ENCODE peak calls at places on chromosomes 16 and 17, in eight cellular contexts. E is stimulated activated CD4-positive, alpha-beta T cell treated with anti-CD3 and anti-CD28 coated beads, Interleukin-2, amount 100 ng/mL, for 24 hours; V is progenitor cell of endocrine pancreas; H is neural crest cell; B is ACHN; X is GF-D8; P is adrenal gland; M is head of caudate nucleus. L is an unnamed sample.

GRCh38 chr17:77817953-77818352 is 140.6 kb upstream of the TNRC6C start:
- DNase-seq in E (no peak), V (no peak), H (no peak), B (no peak), X (no peak), P (no peak), M (no peak), L (no peak)

GRCh38 chr16:77603656-77604055 is 118.7 kb upstream of the NUDT7 start:
- DNase-seq in E (no peak), V (no peak), H (no peak), B (no peak), X (no peak), P (no peak), M (no peak), L (no peak)

GRCh38 chr16:84144301-84144858 is 597 bp downstream of the HSDL1 start:
- DNase-seq in E (peak; percentile 55), V (peak; percentile 19), H (peak; percentile 23), B (peak; percentile 38), X (no peak), P (peak; percentile 25), M (peak; percentile 65), L (peak; percentile 38)

GRCh38 chr17:51000835-51001638 is 119.6 kb downstream of the SPAG9 start:
- DNase-seq in E (no peak), V (no peak), H (no peak), B (peak; percentile 78), X (peak; percentile 49), P (no peak), M (no peak), L (peak; percentile 31)

GRCh38 chr17:12537436-12537835 is 128.3 kb upstream of the MYOCD start:
- DNase-seq in E (no peak), V (no peak), H (no peak), B (no peak), X (no peak), P (no peak), M (no peak), L (no peak)

GRCh38 chr17:40538019-40538935 is 27.0 kb downstream of the CCR7 start:
- DNase-seq in E (no peak), V (no peak), H (no peak), B (no peak), X (no peak), P (peak; percentile 95), M (no peak), L (no peak)

GRCh38 chr17:65398036-65398787 is 163.2 kb downstream of the AXIN2 start:
- DNase-seq in E (no peak), V (no peak), H (no peak), B (no peak), X (no peak), P (no peak), M (no peak), L (no peak)

GRCh38 chr16:75385507-75386152 is 47.7 kb downstream of the CFDP1 start:
- DNase-seq in E (no peak), V (no peak), H (no peak), B (peak; percentile 85), X (peak; percentile 53), P (no peak), M (no peak), L (no peak)

GRCh38 chr16:87425941-87426340 is 33.8 kb downstream of the MAP1LC3B start:
- DNase-seq in E (no peak), V (no peak), H (no peak), B (no peak), X (no peak), P (no peak), M (no peak), L (no peak)

GRCh38 chr17:71269201-71269600 is 851.6 kb upstream of the SOX9 start:
- DNase-seq in E (no peak), V (no peak), H (no peak), B (no peak), X (no peak), P (no peak), M (no peak), L (no peak)

GRCh38 chr16:89860747-89861304 is 12.6 kb upstream of the TCF25 start:
- DNase-seq in E (peak; percentile 83), V (peak; percentile 73), H (peak; percentile 70), B (peak; percentile 66), X (no peak), P (peak; percentile 46), M (peak; percentile 77), L (peak; percentile 90)

GRCh38 chr16:8756755-8757154 is 40.7 kb downstream of the TMEM186 start:
- DNase-seq in E (no peak), V (no peak), H (no peak), B (no peak), X (no peak), P (no peak), M (no peak), L (no peak)

GRCh38 chr16:30844671-30845449 is 49.0 kb downstream of the BCL7C start:
- DNase-seq in E (peak; percentile 72), V (peak; percentile 49), H (peak; percentile 77), B (peak; percentile 91), X (peak; percentile 85), P (peak; percentile 85), M (peak; percentile 73), L (peak; percentile 69)

GRCh38 chr17:68101992-68102758 is 66.6 kb downstream of the KPNA2 start:
- DNase-seq in E (peak; percentile 26), V (no peak), H (no peak), B (peak; percentile 10), X (no peak), P (peak; percentile 30), M (no peak), L (no peak)

L was measured in H54.